ENCODE peak calls at places on chromosome 1, in seven cellular contexts. O is ovary, K is sigmoid colon, V is H1, X is lower leg skin, U is tibial nerve, Q is stomach. G is an unnamed sample.

GRCh38 chr1:19840228-19840627 is 25.1 kb upstream of the RNF186 start:
- DNase-seq in X (no peak), Q (no peak), K (no peak), U (no peak), O (no peak), V (no peak), G (no peak)

GRCh38 chr1:7301346-7301993 is 469.6 kb upstream of the VAMP3 start:
- DNase-seq in Q (no peak), K (no peak), O (no peak), X (no peak), V (peak; percentile 41), U (no peak), G (no peak)

GRCh38 chr1:174956086-174956485 is 43.7 kb upstream of the CACYBP start:
- DNase-seq in K (no peak), O (no peak), X (no peak), U (no peak), V (no peak), Q (no peak), G (no peak)

GRCh38 chr1:114428083-114428754 is 82.8 kb downstream of the TRIM33 start:
- DNase-seq in K (no peak), X (no peak), Q (no peak), U (no peak), V (no peak), O (no peak), G (no peak)

GRCh38 chr1:45674478-45674877 is 11.9 kb downstream of the GPBP1L1 start:
- DNase-seq in K (no peak), O (no peak), X (no peak), U (no peak), Q (no peak), V (no peak), G (no peak)

GRCh38 chr1:109369167-109369746 is 28.5 kb downstream of the SORT1 start:
- DNase-seq in Q (no peak), V (no peak), K (no peak), X (no peak), O (no peak), U (no peak), G (no peak)

GRCh38 chr1:117967472-117967871 is 37.9 kb downstream of the WDR3 start:
- DNase-seq in K (no peak), O (no peak), Q (no peak), V (no peak), U (no peak), X (no peak), G (no peak)

GRCh38 chr1:224245188-224245587 is 62.1 kb downstream of the DEGS1 start:
- DNase-seq in K (peak; percentile 71), O (no peak), Q (no peak), U (no peak), V (no peak), X (peak; percentile 41), G (no peak)

GRCh38 chr1:99170516-99170915 is 93.8 kb upstream of the PLPPR4 start:
- DNase-seq in Q (no peak), O (no peak), U (no peak), K (no peak), V (no peak), X (no peak), G (no peak)

DNA sequence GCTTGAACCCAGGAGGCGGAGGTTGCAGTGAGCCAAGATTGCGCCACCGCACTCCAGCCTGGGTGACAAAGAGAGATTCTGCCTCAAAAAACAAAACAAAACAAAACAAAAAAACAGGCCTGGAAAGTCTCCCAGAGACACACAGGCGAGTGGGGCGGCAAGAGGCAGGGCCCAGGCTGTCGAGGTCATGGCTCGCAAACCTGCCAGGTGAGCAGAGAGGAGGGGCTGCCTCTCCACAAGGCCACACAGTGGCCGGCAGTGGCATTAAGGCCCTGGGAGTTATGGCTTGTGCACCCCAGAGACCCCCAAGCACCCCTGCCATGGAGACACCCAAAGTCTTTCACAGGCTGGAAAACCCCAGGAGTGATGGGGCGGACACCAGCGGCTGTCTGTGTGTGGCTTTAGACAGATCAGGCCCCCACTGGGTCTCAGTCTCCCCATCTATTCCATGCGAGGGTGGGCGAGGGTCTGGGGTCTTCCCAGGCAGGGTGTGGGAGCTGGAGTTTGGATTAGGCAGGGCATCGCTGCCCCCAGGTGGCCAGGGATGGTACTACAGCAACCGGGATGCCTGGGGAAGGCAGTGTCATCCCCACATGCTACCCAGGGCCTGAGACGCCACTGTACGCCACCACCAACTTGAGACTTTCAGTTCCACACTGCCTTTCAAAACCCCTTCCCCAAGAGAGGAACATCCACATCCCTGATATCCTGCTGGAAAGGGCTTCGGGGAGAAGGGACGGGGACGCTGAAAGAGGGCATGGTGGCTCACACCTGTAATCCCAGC is 7.3 kb upstream of the CTRC start:
- DNase-seq in O (peak; percentile 81), U (peak; percentile 54), X (peak; percentile 49), K (no peak), Q (peak; percentile 82), V (peak; percentile 100), G (peak; percentile 71)
- TF ChIP-seq POLR2A in O (no peak), U (no peak), X (no peak), K (no peak), Q (no peak), V (no peak), G (no peak)

GRCh38 chr1:13731897-13732296 is 31.9 kb downstream of the PRDM2 start:
- DNase-seq in O (no peak), V (no peak), K (no peak), X (no peak), U (no peak), Q (no peak), G (no peak)

GRCh38 chr1:13730301-13730700 is 30.3 kb downstream of the PRDM2 start:
- DNase-seq in X (no peak), U (no peak), O (no peak), K (no peak), Q (no peak), V (no peak), G (no peak)

GRCh38 chr1:13733705-13734104 is 33.7 kb downstream of the PRDM2 start:
- DNase-seq in V (no peak), K (no peak), U (no peak), O (no peak), Q (no peak), X (no peak), G (no peak)

GRCh38 chr1:13732971-13733667 is 33.1 kb downstream of the PRDM2 start:
- DNase-seq in K (no peak), X (no peak), O (no peak), U (no peak), V (no peak), Q (no peak), G (no peak)

GRCh38 chr1:13730751-13731482 is 30.9 kb downstream of the PRDM2 start:
- DNase-seq in U (no peak), V (no peak), K (no peak), X (no peak), Q (peak; percentile 50), O (no peak), G (no peak)
- TF ChIP-seq POLR2A in U (no peak), V (no peak), K (no peak), X (no peak), Q (no peak), O (no peak), G (no peak)

GRCh38 chr1:3735683-3736070 is 16.6 kb upstream of the CCDC27 start:
- DNase-seq in K (no peak), X (no peak), Q (no peak), O (no peak), V (no peak), U (no peak), G (no peak)

GRCh38 chr1:3733603-3734591 is 18.4 kb upstream of the CCDC27 start:
- DNase-seq in Q (no peak), U (no peak), X (no peak), V (no peak), O (no peak), K (no peak), G (no peak)

GRCh38 chr1:3736131-3736561 is 16.1 kb upstream of the CCDC27 start:
- DNase-seq in V (no peak), U (no peak), O (no peak), X (no peak), K (no peak), Q (no peak), G (no peak)

GRCh38 chr1:3735027-3735682 is 17.1 kb upstream of the CCDC27 start:
- DNase-seq in X (no peak), U (no peak), Q (no peak), K (no peak), V (no peak), O (no peak), G (no peak)

DNA sequence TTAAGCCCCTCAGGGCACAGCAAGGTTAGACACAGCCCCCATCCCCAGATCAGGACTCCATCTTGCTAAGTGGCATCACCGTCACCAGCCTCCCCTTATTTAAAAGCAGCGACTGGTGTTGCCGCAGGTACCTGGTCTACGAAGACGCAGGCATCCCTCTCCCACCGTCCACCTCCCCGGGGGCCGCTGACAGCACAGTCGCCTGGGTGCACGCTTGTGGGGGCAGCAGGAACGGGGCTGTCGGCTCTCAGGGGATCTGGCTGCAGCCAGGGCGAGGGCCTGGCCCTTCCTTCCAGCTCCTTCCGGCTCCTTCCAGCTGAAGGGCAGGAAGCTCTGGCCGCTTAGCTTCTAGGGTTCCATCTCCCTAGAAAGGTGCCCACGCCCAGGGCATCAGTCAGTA is 17.6 kb upstream of the CCDC27 start:
- DNase-seq in U (no peak), V (no peak), K (no peak), Q (no peak), O (no peak), X (no peak), G (no peak)
- TF ChIP-seq POLR2A in U (no peak), V (no peak), K (no peak), Q (no peak), O (no peak), X (no peak), G (no peak)

GRCh38 chr1:15757575-15758401 is 807 bp upstream of the FBLIM1 start:
- DNase-seq in O (no peak), X (no peak), K (no peak), Q (no peak), V (peak; percentile 76), U (no peak), G (no peak)

GRCh38 chr1:15758537-15758936 is at the start of gene FBLIM1:
- DNase-seq in Q (no peak), U (no peak), X (no peak), V (peak; percentile 79), K (peak; percentile 74), O (peak; percentile 72), G (peak; percentile 54)

GRCh38 chr1:15760520-15761211 is 2.1 kb downstream of the FBLIM1 start:
- DNase-seq in V (no peak), O (peak; percentile 77), K (peak; percentile 82), U (no peak), Q (no peak), X (no peak), G (peak; percentile 54)

GRCh38 chr1:15757016-15757543 is 1.5 kb upstream of the FBLIM1 start:
- DNase-seq in Q (no peak), K (no peak), U (no peak), V (no peak), O (no peak), X (no peak), G (no peak)

DNA sequence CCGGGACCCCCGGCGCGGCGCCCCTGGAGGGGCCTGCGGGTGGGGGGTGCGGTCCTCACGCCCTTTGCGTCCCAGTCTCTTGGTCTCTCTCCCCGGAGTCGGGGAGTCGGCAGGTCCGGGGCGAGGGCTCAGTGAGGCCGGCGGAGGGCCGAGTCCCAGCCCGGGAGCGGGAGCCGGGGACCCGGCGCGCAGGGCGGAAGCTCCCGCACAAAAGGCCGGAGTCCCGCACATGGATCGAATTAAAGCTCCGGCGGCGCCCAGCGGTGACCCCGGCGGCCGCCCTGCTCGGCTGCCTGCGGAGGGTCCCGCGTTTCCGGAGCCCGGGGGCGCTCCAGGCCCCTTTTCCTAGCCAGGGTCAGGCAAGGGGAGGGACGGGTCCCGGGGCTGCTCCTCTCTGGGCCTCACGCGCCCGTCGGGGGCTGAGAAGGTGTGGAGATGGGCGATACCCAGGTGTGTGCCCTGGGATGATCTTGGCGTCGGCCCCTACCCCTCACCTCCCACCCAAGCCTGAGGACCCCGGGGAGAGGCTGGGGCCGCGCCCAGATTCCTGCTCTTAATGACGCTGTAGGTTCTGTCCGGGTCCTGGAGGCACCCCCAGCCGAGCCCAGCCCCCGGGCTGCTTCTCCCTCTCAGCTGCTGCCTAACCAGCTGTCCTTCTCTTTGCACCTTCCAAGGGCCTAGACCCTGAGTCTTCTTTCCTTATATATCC is 512 bp downstream of the FBLIM1 start:
- DNase-seq in O (peak; percentile 66), Q (no peak), U (no peak), X (no peak), K (no peak), V (peak; percentile 70), G (no peak)
- TF ChIP-seq POLR2A in O (no peak), Q (no peak), U (no peak), X (no peak), K (no peak), V (peak; percentile 62), G (no peak)

G was measured in uterus.